ENCODE peak calls at places on chromosomes 1 and 21, in seven cellular contexts. J is BJ, X is astrocyte of the spinal cord, F is ovary, B is foreskin fibroblast, I is dorsolateral prefrontal cortex, W is fibroblast of lung. O is an unnamed sample.
A peak's percentile ranks its signal among the peaks of the same experiment; 100 is the strongest.

GRCh38 chr1:221174598-221174997 is 295.4 kb downstream of the HLX start:
- DNase-seq in W (no peak), F (no peak), J (no peak), B (no peak), X (no peak), I (no peak), O (no peak)

GRCh38 chr1:192316692-192317091 is at the start of gene RGS21:
- DNase-seq in F (no peak), W (no peak), X (no peak), I (no peak), J (no peak), B (no peak), O (no peak)

GRCh38 chr1:84253041-84253440 is 48.5 kb upstream of the SAMD13 start:
- DNase-seq in J (no peak), W (no peak), I (no peak), F (no peak), X (peak; percentile 58), B (no peak), O (peak; percentile 34)

GRCh38 chr1:208129057-208129456 is 115.1 kb downstream of the PLXNA2 start:
- DNase-seq in W (no peak), X (no peak), I (no peak), J (no peak), F (no peak), B (no peak), O (peak; percentile 21)

GRCh38 chr1:7616076-7616833 is 154.8 kb upstream of the VAMP3 start:
- DNase-seq in B (peak; percentile 5), I (no peak), J (no peak), W (peak; percentile 41), X (peak; percentile 27), F (peak; percentile 37), O (peak; percentile 25)

GRCh38 chr21:34942911-34943310 is 106.2 kb downstream of the RUNX1 start:
- DNase-seq in X (no peak), J (no peak), F (no peak), I (no peak), W (no peak), B (no peak), O (no peak)

GRCh38 chr1:243253211-243253926 is 1.7 kb downstream of the CEP170 start:
- DNase-seq in F (no peak), J (no peak), X (no peak), W (no peak), B (no peak), I (no peak), O (no peak)

GRCh38 chr1:202967684-202968281 is 726 bp upstream of the CYB5R1 start:
- DNase-seq in J (no peak), W (no peak), F (no peak), X (peak; percentile 10), I (no peak), B (no peak), O (no peak)

GRCh38 chr1:100721502-100722205 is 2.1 kb downstream of the VCAM1 start:
- DNase-seq in B (peak; percentile 93), X (peak; percentile 87), I (no peak), F (peak; percentile 26), J (peak; percentile 92), W (peak; percentile 94), O (peak; percentile 97)

GRCh38 chr1:162944974-162945639 is 84.1 kb upstream of the CCDC190 start:
- DNase-seq in F (no peak), I (no peak), X (no peak), J (no peak), B (no peak), W (no peak), O (no peak)

GRCh38 chr1:231121533-231121932 is 40.3 kb upstream of the TRIM67 start:
- DNase-seq in X (no peak), F (no peak), B (no peak), J (no peak), W (no peak), I (no peak), O (no peak)

GRCh38 chr1:168771104-168771630 is 42.2 kb upstream of the DPT start:
- DNase-seq in J (no peak), F (no peak), W (no peak), I (no peak), B (no peak), X (no peak), O (no peak)

GRCh38 chr21:32412998-32413504 is 545 bp downstream of the EVA1C start:
- DNase-seq in J (no peak), I (no peak), B (no peak), X (peak; percentile 23), W (peak; percentile 33), F (peak; percentile 67), O (no peak)

DNA sequence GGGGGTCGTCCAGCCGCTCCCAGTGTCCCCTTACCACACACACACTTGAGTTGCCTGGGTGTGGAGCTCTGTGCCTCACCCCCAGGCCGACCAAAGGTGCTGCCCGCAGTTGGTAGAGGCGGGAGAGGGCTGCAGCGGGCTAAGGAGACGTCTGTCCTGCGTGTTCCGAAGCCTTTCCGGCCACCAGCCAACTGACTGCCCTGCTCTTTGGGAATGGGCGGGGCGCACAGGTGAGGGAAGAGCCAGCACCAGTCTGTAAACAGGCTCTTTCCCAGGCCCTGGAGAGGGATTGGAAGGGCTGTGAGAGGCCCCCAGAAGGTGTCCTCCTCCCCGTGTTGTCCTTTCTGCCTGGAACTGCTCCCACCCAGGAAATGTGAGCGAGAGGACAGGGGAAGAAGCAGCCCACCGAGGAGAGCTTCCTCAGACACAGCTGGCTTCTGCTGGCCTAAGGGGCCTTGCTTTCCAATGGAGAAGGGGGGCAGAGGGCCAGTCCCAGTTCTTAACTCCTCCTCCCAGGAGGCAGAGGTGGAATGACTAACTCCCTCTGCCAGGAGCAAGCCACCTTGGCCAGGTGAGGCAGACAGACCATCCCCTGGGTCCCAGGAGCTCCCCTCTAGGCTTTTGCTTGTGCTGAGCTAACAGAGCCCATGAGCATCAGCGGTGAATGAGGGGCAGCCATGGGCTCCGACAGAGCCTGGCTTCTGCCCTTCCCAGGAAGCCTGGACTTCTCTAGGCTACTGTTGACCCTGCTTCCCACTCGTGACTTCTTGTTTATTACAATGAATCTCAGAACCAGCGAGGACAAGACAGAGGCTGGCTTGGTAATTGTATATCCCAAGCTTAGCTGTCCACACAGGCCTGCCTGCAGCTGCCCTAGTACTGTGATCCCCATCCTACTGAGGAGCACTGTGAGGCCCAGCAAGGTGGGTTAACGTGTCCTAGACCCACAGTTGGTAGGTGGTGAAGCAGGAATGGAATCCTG is 158.1 kb upstream of the COA6 start:
- DNase-seq in J (no peak), W (no peak), X (no peak), I (no peak), F (no peak), B (no peak), O (no peak)
- H3K4me3 ChIP-seq in J (no peak overlapping the region), W (no peak overlapping the region), X (peak overlapping the region; percentile 31), I (peak overlapping the region; percentile 76), F (no peak overlapping the region), B (no peak overlapping the region), O (no peak overlapping the region)

DNA sequence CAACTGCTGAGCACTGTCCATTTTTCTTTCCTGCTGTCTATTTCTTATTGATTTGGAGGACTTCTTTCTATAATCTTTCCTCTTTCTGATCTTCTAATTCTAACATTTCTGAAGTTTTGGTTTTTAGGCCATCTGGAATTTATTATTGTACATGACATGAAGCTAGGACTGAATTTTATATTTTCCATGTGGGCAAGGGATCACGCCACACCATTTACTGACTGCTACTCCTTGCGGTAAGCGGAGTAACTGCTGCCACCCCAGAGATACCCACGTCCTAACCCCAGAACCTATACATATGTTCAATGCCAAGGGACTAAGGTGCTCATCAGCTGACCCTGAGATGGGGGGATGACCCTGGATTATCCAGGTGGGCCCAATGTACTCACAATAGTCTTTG is 70.6 kb downstream of the NPHP4 start:
- DNase-seq in J (no peak), B (peak; percentile 28), X (no peak), W (no peak), F (no peak), I (no peak), O (no peak)
- TF ChIP-seq CTCF in J (peak; percentile 6), B (no peak), X (no peak), W (no peak), F (no peak), I (no peak), O (no peak)

GRCh38 chr1:153534226-153534932 is 1.4 kb downstream of the S100A6 start:
- DNase-seq in W (peak; percentile 50), B (no peak), J (no peak), X (peak; percentile 43), I (no peak), F (peak; percentile 22), O (peak; percentile 74)

GRCh38 chr1:153532769-153533599 is 2.8 kb downstream of the S100A6 start:
- DNase-seq in B (peak; percentile 86), W (peak; percentile 90), I (peak; percentile 59), X (peak; percentile 87), F (peak; percentile 91), J (peak; percentile 36), O (peak; percentile 90)

GRCh38 chr1:153534933-153535663 is 693 bp downstream of the S100A6 start:
- DNase-seq in J (no peak), I (no peak), F (peak; percentile 63), X (peak; percentile 34), B (no peak), W (peak; percentile 60), O (peak; percentile 59)

GRCh38 chr1:153532161-153532560 is 3.6 kb downstream of the S100A6 start:
- DNase-seq in X (no peak), I (no peak), F (no peak), J (no peak), B (no peak), W (no peak), O (no peak)

GRCh38 chr1:153533689-153534201 is 2.0 kb downstream of the S100A6 start:
- DNase-seq in I (no peak), B (peak; percentile 93), F (peak; percentile 58), W (peak; percentile 87), J (peak; percentile 63), X (peak; percentile 87), O (peak; percentile 96)
- H3K4me3 ChIP-seq in I (peak overlapping the region; percentile 78), B (peak overlapping the region; percentile 90), F (peak overlapping the region; percentile 56), W (peak overlapping the region; percentile 96), J (peak overlapping the region; percentile 63), X (peak overlapping the region; percentile 59), O (peak overlapping the region; percentile 100)

GRCh38 chr1:204080163-204080903 is 7.4 kb downstream of the SOX13 start:
- DNase-seq in J (no peak), F (peak; percentile 62), W (peak; percentile 83), X (peak; percentile 87), I (no peak), B (peak; percentile 80), O (peak; percentile 84)
- TF ChIP-seq CTCF in J (no peak), F (no peak), W (no peak), X (no peak), I (no peak), B (no peak), O (no peak)

GRCh38 chr1:78619029-78619428 is 1.2 kb upstream of the IFI44L start:
- DNase-seq in B (no peak), F (no peak), J (no peak), I (no peak), X (no peak), W (no peak), O (no peak)
- H3K4me3 ChIP-seq in B (no peak overlapping the region), F (no peak overlapping the region), J (no peak overlapping the region), I (peak overlapping the region; percentile 52), X (no peak overlapping the region), W (no peak overlapping the region), O (no peak overlapping the region)

O was measured in fibroblast of mammary gland.